ENCODE peak calls at places on chromosomes 12 and 14, in eight cellular contexts. B is right atrium auricular region, G is cardiac fibroblast, E is AG04449, A is BE2C, U is K562, R is GM06990, Z is PC-3. O is an unnamed sample.

GRCh38 chr12:101826766-101827368 is 3.9 kb downstream of the GNPTAB start:
- DNase-seq in A (no peak), E (no peak), R (no peak), U (no peak), B (peak), G (no peak), Z (no peak), O (no peak)

GRCh38 chr14:86799244-86799647 is 1193.7 kb downstream of the GALC start:
- DNase-seq in U (no peak), G (peak), A (peak), R (no peak), E (peak), Z (peak), B (no peak), O (peak)

GRCh38 chr12:7130791-7131501 is 775 bp downstream of the CLSTN3 start:
- DNase-seq in U (peak), G (peak), R (peak), E (no peak), B (no peak), A (peak), Z (peak), O (peak)

GRCh38 chr12:79288946-79289345 is 401.8 kb downstream of the PAWR start:
- DNase-seq in E (no peak), Z (no peak), U (no peak), B (no peak), R (no peak), G (no peak), A (no peak), O (no peak)

GRCh38 chr12:99413751-99414150 is 233.8 kb upstream of the GARIN6 start:
- DNase-seq in Z (no peak), E (no peak), U (no peak), R (no peak), B (no peak), G (no peak), A (no peak), O (no peak)

GRCh38 chr14:92954933-92955332 is 32.0 kb downstream of the CHGA start:
- DNase-seq in E (no peak), B (no peak), U (no peak), Z (no peak), R (no peak), A (no peak), G (no peak), O (no peak)

GRCh38 chr14:56129941-56130340 is 11.7 kb downstream of the PELI2 start:
- DNase-seq in R (no peak), G (peak), E (no peak), Z (no peak), B (no peak), A (no peak), U (no peak), O (no peak)

GRCh38 chr14:71555654-71556559 is 376.3 kb upstream of the RGS6 start:
- DNase-seq in U (peak), Z (no peak), A (no peak), E (no peak), G (no peak), B (no peak), R (peak), O (peak)

GRCh38 chr14:89813485-89814080 is 140.9 kb downstream of the EFCAB11 start:
- DNase-seq in Z (no peak), U (no peak), E (peak), R (no peak), G (peak), A (no peak), B (no peak), O (peak)

GRCh38 chr14:65412881-65413738 is 580 bp downstream of the FUT8 start:
- DNase-seq in R (no peak), A (peak), Z (peak), G (peak), E (no peak), B (peak), U (no peak), O (peak)

GRCh38 chr14:59343585-59343984 is 121.6 kb downstream of the GPR135 start:
- DNase-seq in U (no peak), E (no peak), A (peak), R (no peak), G (no peak), B (no peak), Z (peak), O (no peak)

GRCh38 chr12:131573631-131574396 is 137.1 kb upstream of the SFSWAP start:
- DNase-seq in B (no peak), E (no peak), A (no peak), R (no peak), G (no peak), U (no peak), Z (no peak), O (no peak)

GRCh38 chr12:98911396-98911795 is 266.3 kb downstream of the APAF1 start:
- DNase-seq in R (no peak), E (no peak), G (no peak), A (no peak), B (no peak), U (no peak), Z (no peak), O (no peak)

GRCh38 chr12:109888179-109889020 is 8.1 kb upstream of the GLTP start:
- DNase-seq in U (no peak), Z (peak), B (no peak), E (peak), A (no peak), R (peak), G (peak), O (peak)

GRCh38 chr14:49999216-49999761 is 106.4 kb downstream of the ARF6 start:
- DNase-seq in A (peak), E (peak), B (peak), Z (peak), R (peak), U (peak), G (peak), O (peak)

GRCh38 chr12:71166280-71166679 is 8.5 kb upstream of the TSPAN8 start:
- DNase-seq in Z (no peak), U (no peak), R (no peak), E (no peak), A (no peak), G (no peak), B (no peak), O (no peak)

GRCh38 chr14:104772707-104773504 is 20.0 kb downstream of the SIVA1 start:
- DNase-seq in Z (no peak), U (no peak), A (no peak), E (no peak), B (no peak), R (no peak), G (no peak), O (no peak)

GRCh38 chr12:13425766-13426165 is 229.2 kb downstream of the EMP1 start:
- DNase-seq in G (peak), E (peak), R (no peak), Z (peak), B (no peak), U (no peak), A (no peak), O (peak)

GRCh38 chr12:112965643-112966042 is 12.7 kb upstream of the OAS2 start:
- DNase-seq in U (no peak), B (no peak), E (no peak), A (no peak), Z (no peak), R (no peak), G (no peak), O (no peak)

GRCh38 chr12:6201199-6201608 is 1.0 kb downstream of the CD9 start:
- DNase-seq in R (no peak), U (no peak), A (peak), B (no peak), Z (peak), G (no peak), E (no peak), O (no peak)

GRCh38 chr12:113582521-113583218 is 111.0 kb upstream of the LHX5 start:
- DNase-seq in U (peak), A (no peak), G (no peak), B (no peak), Z (peak), R (no peak), E (no peak), O (no peak)

GRCh38 chr12:22014783-22015144 is 31.3 kb upstream of the CMAS start:
- DNase-seq in Z (no peak), E (no peak), B (no peak), G (peak), U (peak), A (no peak), R (no peak), O (peak)

GRCh38 chr12:56678852-56679251 is 9.2 kb downstream of the PTGES3 start:
- DNase-seq in U (no peak), A (no peak), B (peak), G (no peak), Z (no peak), R (no peak), E (no peak), O (no peak)

GRCh38 chr14:72643317-72643801 is 250.5 kb downstream of the DPF3 start:
- DNase-seq in A (peak), R (no peak), U (no peak), G (peak), B (no peak), E (peak), Z (peak), O (peak)

GRCh38 chr12:122994781-122995502 is 14.5 kb downstream of the ARL6IP4 start:
- DNase-seq in Z (no peak), R (no peak), G (no peak), A (peak), U (no peak), B (no peak), E (no peak), O (no peak)

GRCh38 chr14:52031781-52032180 is 37.1 kb downstream of the NID2 start:
- DNase-seq in U (no peak), E (no peak), B (no peak), Z (no peak), R (no peak), A (no peak), G (peak), O (peak)

GRCh38 chr12:11755311-11755930 is 105.9 kb downstream of the ETV6 start:
- DNase-seq in U (no peak), Z (no peak), B (no peak), A (no peak), E (peak), G (peak), R (no peak), O (peak)

GRCh38 chr14:64450255-64450654 is 15.0 kb upstream of the AKAP5 start:
- DNase-seq in A (no peak), R (no peak), Z (no peak), B (no peak), G (no peak), E (no peak), U (no peak), O (no peak)

GRCh38 chr14:105484069-105484996 is 2.4 kb upstream of the CRIP1 start:
- DNase-seq in Z (no peak), B (peak), U (no peak), E (no peak), A (no peak), R (no peak), G (peak), O (no peak)

GRCh38 chr12:117408161-117408791 is 46.9 kb upstream of the NOS1 start:
- DNase-seq in Z (peak), B (no peak), R (no peak), A (no peak), E (peak), G (peak), U (no peak), O (peak)

GRCh38 chr14:23457587-23458445 is 11.7 kb upstream of the NGDN start:
- DNase-seq in A (no peak), E (no peak), Z (peak), R (no peak), B (no peak), G (no peak), U (no peak), O (no peak)

GRCh38 chr14:53295985-53296582 is 143.0 kb upstream of the DDHD1 start:
- DNase-seq in R (no peak), G (peak), Z (peak), E (no peak), U (peak), A (no peak), B (no peak), O (peak)

GRCh38 chr14:26930576-26930975 is 332.7 kb upstream of the NOVA1 start:
- DNase-seq in G (peak), A (no peak), E (no peak), Z (no peak), B (no peak), R (no peak), U (no peak), O (no peak)

GRCh38 chr12:990308-990648 is 745 bp upstream of the ERC1 start:
- DNase-seq in U (peak), R (no peak), B (peak), E (no peak), A (peak), Z (peak), G (peak), O (peak)

GRCh38 chr14:89165189-89165809 is 251.7 kb downstream of the FOXN3 start:
- DNase-seq in U (peak), R (peak), Z (no peak), E (no peak), G (no peak), A (no peak), B (no peak), O (no peak)

GRCh38 chr12:97573901-97574300 is 111.3 kb downstream of the RMST start:
- DNase-seq in B (no peak), A (no peak), G (no peak), E (no peak), Z (peak), U (no peak), R (no peak), O (no peak)

GRCh38 chr12:4997939-4998338 is 45.7 kb upstream of the KCNA5 start:
- DNase-seq in Z (peak), U (no peak), A (no peak), G (peak), R (no peak), B (peak), E (peak), O (peak)

GRCh38 chr14:43503508-43503907 is 1003.6 kb downstream of the FSCB start:
- DNase-seq in B (no peak), E (no peak), Z (peak), G (peak), R (no peak), A (no peak), U (no peak), O (no peak)

GRCh38 chr14:95462491-95462890 is 54.0 kb downstream of the SYNE3 start:
- DNase-seq in A (no peak), G (no peak), U (no peak), B (no peak), R (no peak), Z (no peak), E (no peak), O (no peak)

GRCh38 chr14:104171029-104171697 is 32.8 kb downstream of the KIF26A start:
- DNase-seq in E (no peak), B (no peak), R (no peak), U (no peak), Z (peak), G (no peak), A (no peak), O (no peak)

DNA sequence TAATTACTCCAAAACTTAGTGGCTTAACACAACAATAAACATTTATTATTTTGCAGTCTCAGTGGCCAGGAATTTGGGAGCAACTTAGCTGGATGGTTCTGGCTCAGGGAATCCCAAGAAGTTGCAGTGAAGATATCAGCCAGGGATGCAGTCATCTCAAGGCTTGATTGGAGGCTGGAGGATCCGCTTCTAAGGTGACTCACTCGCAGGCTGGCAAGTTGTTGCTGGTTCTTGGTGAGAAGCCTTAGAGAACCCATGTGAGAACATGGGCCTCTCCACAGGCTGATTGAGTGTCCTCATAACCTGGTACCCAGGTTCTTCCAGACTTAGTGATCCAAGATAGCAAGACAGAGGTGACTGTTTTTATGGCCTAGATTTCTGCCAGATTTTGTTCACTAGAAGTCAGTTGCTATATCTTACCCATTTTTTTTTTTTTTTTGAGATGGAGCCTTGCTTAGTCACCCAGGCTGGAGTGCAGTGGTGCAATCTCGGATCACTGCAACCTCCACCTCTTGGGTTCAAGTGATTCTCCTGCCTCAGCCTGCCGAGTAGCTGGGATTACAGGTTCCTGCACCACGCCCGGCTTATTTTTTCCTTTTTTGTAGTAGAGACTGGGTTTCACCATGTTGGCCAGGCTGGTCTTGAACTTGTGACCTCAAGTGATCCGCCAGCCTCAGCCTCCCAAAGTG is 32.5 kb downstream of the BRMS1L start:
- DNase-seq in B (no peak), E (no peak), G (peak), R (no peak), Z (no peak), U (no peak), A (no peak), O (peak)
- TF ChIP-seq CTCF in B (no peak), E (no peak), G (no peak), R (no peak), Z (no peak), U (no peak), A (no peak), O (no peak)

GRCh38 chr12:38389581-38389980 is 73.0 kb downstream of the ALG10B start:
- DNase-seq in Z (peak), G (no peak), E (no peak), R (no peak), B (no peak), A (no peak), U (no peak), O (no peak)

GRCh38 chr12:38386238-38386985 is 69.8 kb downstream of the ALG10B start:
- DNase-seq in Z (peak), B (no peak), A (no peak), E (no peak), U (no peak), G (no peak), R (peak), O (peak)

GRCh38 chr12:38384816-38385491 is 68.4 kb downstream of the ALG10B start:
- DNase-seq in G (no peak), E (no peak), R (no peak), Z (peak), A (peak), U (no peak), B (no peak), O (no peak)

GRCh38 chr12:38390968-38391367 is 74.4 kb downstream of the ALG10B start:
- DNase-seq in B (no peak), G (no peak), R (no peak), Z (peak), A (no peak), E (no peak), U (no peak), O (no peak)

GRCh38 chr12:38385492-38385864 is 68.9 kb downstream of the ALG10B start:
- DNase-seq in A (no peak), R (no peak), U (no peak), G (no peak), Z (peak), E (no peak), B (no peak), O (no peak)
- H3K4me3 ChIP-seq in A (no peak), R (no peak), U (no peak), G (no peak), Z (peak), E (no peak), B (no peak), O (no peak)

GRCh38 chr12:119299130-119299529 is 35.4 kb upstream of the CCDC60 start:
- DNase-seq in U (no peak), B (no peak), Z (no peak), E (no peak), A (no peak), R (no peak), G (no peak), O (no peak)

GRCh38 chr12:119301367-119301766 is 33.2 kb upstream of the CCDC60 start:
- DNase-seq in E (no peak), Z (no peak), A (no peak), R (no peak), U (no peak), B (no peak), G (no peak), O (no peak)

GRCh38 chr12:119307747-119308146 is 26.8 kb upstream of the CCDC60 start:
- DNase-seq in Z (no peak), U (no peak), A (no peak), E (no peak), G (no peak), R (no peak), B (no peak), O (no peak)

GRCh38 chr12:119296535-119296934 is 38.0 kb upstream of the CCDC60 start:
- DNase-seq in A (no peak), U (no peak), E (no peak), Z (no peak), R (no peak), G (no peak), B (no peak), O (no peak)

DNA sequence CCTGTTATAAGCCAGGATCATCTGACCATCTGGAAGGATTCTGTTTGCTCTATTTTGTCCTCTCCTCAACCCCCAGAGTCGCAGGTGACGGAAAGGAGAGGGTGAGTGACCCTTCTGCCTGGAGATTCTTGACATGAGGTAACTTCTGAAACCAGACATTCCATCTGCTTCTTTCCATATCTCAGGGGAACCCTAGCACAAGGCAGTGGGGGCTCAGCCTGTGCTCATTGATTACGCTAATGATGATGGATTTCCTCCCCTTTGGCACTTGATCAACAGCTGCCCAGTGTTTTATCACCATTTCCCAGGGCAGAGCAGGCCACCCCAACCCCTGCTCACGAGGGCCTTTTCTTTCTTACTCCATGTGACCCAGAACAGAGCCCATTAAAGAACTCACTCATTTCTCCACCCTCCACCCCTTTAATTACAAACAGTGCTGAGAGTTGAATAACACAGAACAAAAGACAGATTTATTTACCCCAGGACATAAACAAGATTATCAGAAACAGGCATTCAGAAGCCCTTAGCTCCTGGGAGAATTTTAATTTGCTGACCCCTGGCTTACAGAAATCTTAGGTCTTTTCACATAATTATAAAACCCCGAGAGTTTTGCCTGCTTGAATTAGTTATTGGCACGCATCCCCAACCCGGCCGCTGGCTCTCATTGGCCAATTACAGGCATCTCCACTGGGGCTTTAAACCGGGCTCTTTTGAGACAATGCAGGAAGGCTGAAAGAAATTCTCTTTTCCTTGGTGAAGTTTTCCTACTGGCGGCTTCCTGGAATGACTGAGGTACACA is 32.0 kb upstream of the CCDC60 start:
- DNase-seq in A (peak), G (no peak), U (no peak), R (no peak), B (no peak), E (no peak), Z (no peak), O (no peak)
- TF ChIP-seq CTCF in A (no peak), G (no peak), U (no peak), R (no peak), B (no peak), E (no peak), Z (no peak), O (no peak)

GRCh38 chr12:91777268-91777997 is 368.2 kb downstream of the BTG1 start:
- DNase-seq in E (no peak), G (no peak), A (no peak), U (no peak), R (no peak), Z (peak), B (no peak), O (peak)
- H3K4me3 ChIP-seq in E (no peak), G (no peak), A (no peak), U (no peak), R (no peak), Z (no peak), B (no peak), O (no peak)

DNA sequence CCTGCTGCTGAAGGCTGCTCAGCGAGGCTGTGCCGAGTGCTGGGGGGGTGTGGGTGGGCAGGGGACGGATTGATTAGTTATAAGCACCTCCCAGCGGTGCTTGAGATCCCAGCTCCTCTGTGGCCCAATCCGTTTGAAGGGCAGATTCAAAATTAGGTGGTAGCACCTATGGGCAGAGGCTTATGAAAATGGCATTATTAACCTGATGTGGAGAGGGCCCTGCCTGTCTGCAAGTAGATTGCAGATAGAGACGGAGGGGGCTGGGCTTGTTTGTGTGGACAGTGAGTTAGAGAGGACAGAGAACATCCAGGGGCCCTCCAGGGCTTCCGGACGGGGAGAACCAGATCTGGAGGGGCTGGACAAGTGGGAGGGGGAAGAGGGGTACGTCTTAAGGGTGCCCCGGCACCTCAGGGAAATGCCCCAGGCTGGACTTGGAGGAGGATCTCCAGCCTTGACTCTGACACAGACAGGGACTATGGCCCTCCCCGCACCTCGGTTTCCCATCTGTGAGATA is at the start of gene RTL1:
- DNase-seq in B (peak), R (no peak), U (no peak), G (no peak), E (no peak), A (no peak), Z (no peak), O (no peak)
- TF ChIP-seq CTCF in B (no peak), R (no peak), U (no peak), G (no peak), E (no peak), A (no peak), Z (no peak), O (no peak)

O was measured in choroid plexus epithelial cell.